ENCODE peak calls at places on chromosomes 11 and 22, in six cellular contexts. W is activated gamma-delta T cell treated with Interleukin-2 at 50 U/mL for 16 hours; M is NCI-H1092; B is activated CD4-positive, alpha-beta T cell treated with anti-CD3 and anti-CD28 coated beads, Interleukin-2, amount 10 ng/mL, durations not matched to agents 7 days and 5 days; Y is small intestine; L is stimulated activated CD4-positive, alpha-beta T cell treated with anti-CD3 and anti-CD28 coated beads, Interleukin-4, amount 100 ng/mL, for 24 hours. O is an unnamed sample.

GRCh38 chr22:46408568-46409506 is 73.3 kb downstream of the TRMU start:
- DNase-seq in W (no peak), M (no peak), B (no peak), Y (no peak), L (no peak), O (no peak)

GRCh38 chr11:13337986-13338436 is 60.4 kb downstream of the BMAL1 start:
- DNase-seq in W (no peak), M (no peak), B (no peak), Y (peak), L (no peak), O (no peak)

GRCh38 chr11:10382518-10382917 is 72.5 kb upstream of the AMPD3 start:
- DNase-seq in W (no peak), M (no peak), B (no peak), Y (peak), L (no peak), O (peak)

GRCh38 chr22:20656902-20657836 is 116.7 kb upstream of the SERPIND1 start:
- DNase-seq in W (no peak), M (no peak), B (no peak), Y (no peak), L (no peak), O (peak)

GRCh38 chr11:68903288-68903630 is 373 bp downstream of the MRPL21 start:
- DNase-seq in W (no peak), M (no peak), B (no peak), Y (no peak), L (no peak), O (no peak)

GRCh38 chr11:1854132-1854948 is 1.5 kb downstream of the LSP1 start:
- DNase-seq in W (no peak), M (no peak), B (no peak), Y (no peak), L (no peak), O (no peak)

GRCh38 chr11:69637956-69638871 is 2.7 kb upstream of the CCND1 start:
- DNase-seq in W (no peak), M (no peak), B (no peak), Y (peak), L (no peak), O (peak)

GRCh38 chr11:83816572-83817187 is 530.5 kb upstream of the CCDC90B start:
- DNase-seq in W (no peak), M (no peak), B (no peak), Y (peak), L (no peak), O (no peak)

GRCh38 chr11:12216542-12217422 is 106.4 kb downstream of the MICAL2 start:
- DNase-seq in W (no peak), M (no peak), B (no peak), Y (no peak), L (no peak), O (no peak)

GRCh38 chr11:46360878-46361277 is 13.6 kb downstream of the DGKZ start:
- DNase-seq in W (no peak), M (no peak), B (no peak), Y (no peak), L (no peak), O (no peak)

GRCh38 chr11:94243571-94244229 is 60.7 kb upstream of the IZUMO1R start:
- DNase-seq in W (no peak), M (no peak), B (no peak), Y (no peak), L (no peak), O (no peak)

GRCh38 chr11:2302844-2303626 is 1.2 kb downstream of the TSPAN32 start:
- DNase-seq in W (no peak), M (no peak), B (no peak), Y (no peak), L (peak), O (no peak)